ENCODE peak calls at places on chromosomes 12 and 14, in six cellular contexts. S is GM23338, B is K562, Y is PC-3, I is uterus, H is vagina. C is an unnamed sample.

GRCh38 chr14:66509874-66510273 is 1.9 kb downstream of the GPHN start:
- DNase-seq in S (peak; percentile 26), B (no peak), Y (no peak), I (no peak), H (no peak), C (no peak)

GRCh38 chr14:56152221-56152620 is 34.0 kb downstream of the PELI2 start:
- DNase-seq in S (no peak), B (no peak), Y (no peak), I (no peak), H (no peak), C (no peak)

GRCh38 chr14:74938873-74939495 is 15.9 kb upstream of the RPS6KL1 start:
- DNase-seq in S (no peak), B (no peak), Y (no peak), I (no peak), H (no peak), C (no peak)

GRCh38 chr12:124504273-124505000 is 63.0 kb downstream of the NCOR2 start:
- DNase-seq in S (peak; percentile 59), B (no peak), Y (no peak), I (peak; percentile 76), H (no peak), C (no peak)

GRCh38 chr12:80662586-80662985 is 44.8 kb upstream of the MYF6 start:
- DNase-seq in S (no peak), B (no peak), Y (no peak), I (no peak), H (no peak), C (no peak)

GRCh38 chr12:16920451-16920850 is 314.5 kb upstream of the LMO3 start:
- DNase-seq in S (peak; percentile 7), B (no peak), Y (peak; percentile 2), I (no peak), H (no peak), C (no peak)

GRCh38 chr12:30399859-30400258 is 295.8 kb downstream of the IPO8 start:
- DNase-seq in S (no peak), B (no peak), Y (no peak), I (no peak), H (no peak), C (no peak)

GRCh38 chr14:37413504-37414003 is 181.5 kb downstream of the FOXA1 start:
- DNase-seq in S (no peak), B (no peak), Y (no peak), I (no peak), H (no peak), C (no peak)

GRCh38 chr12:3483089-3483488 is 7.9 kb upstream of the PRMT8 start:
- DNase-seq in S (peak; percentile 40), B (no peak), Y (no peak), I (no peak), H (no peak), C (no peak)

GRCh38 chr12:6372403-6373003 is 2.9 kb downstream of the SCNN1A start:
- DNase-seq in S (peak; percentile 29), B (no peak), Y (peak; percentile 86), I (peak; percentile 24), H (no peak), C (no peak)

GRCh38 chr14:76955575-76956252 is 72.8 kb downstream of the IRF2BPL start:
- DNase-seq in S (peak; percentile 55), B (no peak), Y (peak; percentile 75), I (no peak), H (no peak), C (peak; percentile 29)

GRCh38 chr12:13947237-13947945 is 34.0 kb downstream of the GRIN2B start:
- DNase-seq in S (no peak), B (no peak), Y (no peak), I (no peak), H (no peak), C (no peak)

DNA sequence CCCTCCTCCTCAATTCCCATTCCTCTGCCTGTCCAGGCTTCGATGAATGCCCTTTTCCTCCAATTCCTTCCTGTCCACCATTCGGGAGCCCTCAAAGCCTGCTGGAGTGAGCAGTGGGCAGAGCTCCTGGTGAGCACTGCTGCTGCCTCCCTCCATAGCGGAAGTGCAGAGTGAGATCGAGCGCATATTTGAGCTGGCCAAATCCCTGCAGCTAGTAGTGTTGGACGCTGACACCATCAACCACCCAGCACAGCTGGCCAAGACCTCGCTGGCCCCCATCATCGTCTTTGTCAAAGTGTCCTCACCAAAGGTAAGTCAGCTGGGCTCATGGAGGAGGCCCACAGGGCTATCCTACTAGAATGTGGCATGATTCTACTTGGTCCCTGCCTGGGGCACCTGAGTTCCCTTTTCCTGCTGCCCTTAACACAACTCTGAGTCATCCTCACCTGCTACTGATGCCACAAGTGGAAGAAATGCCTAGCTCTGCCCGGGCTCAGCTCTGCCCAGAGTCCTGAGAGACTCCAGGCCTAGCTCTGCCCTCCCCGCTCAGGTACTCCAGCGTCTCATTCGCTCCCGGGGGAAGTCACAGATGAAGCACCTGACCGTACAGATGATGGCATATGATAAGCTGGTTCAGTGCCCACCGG is 8.0 kb downstream of the CACNB3 start:
- DNase-seq in S (no peak), B (no peak), Y (peak; percentile 51), I (no peak), H (no peak), C (no peak)
- H3K36me3 ChIP-seq in S (peaks cover 10% of the 10 kb centered on the region), B (peaks cover 31% of the 10 kb centered on the region), Y (peaks cover 20% of the 10 kb centered on the region), I (no peaks in the 10 kb centered on the region), H (no peaks in the 10 kb centered on the region), C (peaks cover 25% of the 10 kb centered on the region)

GRCh38 chr12:113823816-113824215 is 142.3 kb downstream of the RBM19 start:
- DNase-seq in S (no peak), B (no peak), Y (no peak), I (no peak), H (no peak), C (no peak)

GRCh38 chr12:113826805-113827204 is 139.3 kb downstream of the RBM19 start:
- DNase-seq in S (peak; percentile 41), B (no peak), Y (no peak), I (no peak), H (no peak), C (no peak)

GRCh38 chr12:113829212-113829611 is 136.9 kb downstream of the RBM19 start:
- DNase-seq in S (no peak), B (no peak), Y (no peak), I (no peak), H (no peak), C (no peak)

GRCh38 chr12:113822986-113823385 is 143.1 kb downstream of the RBM19 start:
- DNase-seq in S (no peak), B (peak; percentile 36), Y (no peak), I (no peak), H (no peak), C (peak; percentile 73)

DNA sequence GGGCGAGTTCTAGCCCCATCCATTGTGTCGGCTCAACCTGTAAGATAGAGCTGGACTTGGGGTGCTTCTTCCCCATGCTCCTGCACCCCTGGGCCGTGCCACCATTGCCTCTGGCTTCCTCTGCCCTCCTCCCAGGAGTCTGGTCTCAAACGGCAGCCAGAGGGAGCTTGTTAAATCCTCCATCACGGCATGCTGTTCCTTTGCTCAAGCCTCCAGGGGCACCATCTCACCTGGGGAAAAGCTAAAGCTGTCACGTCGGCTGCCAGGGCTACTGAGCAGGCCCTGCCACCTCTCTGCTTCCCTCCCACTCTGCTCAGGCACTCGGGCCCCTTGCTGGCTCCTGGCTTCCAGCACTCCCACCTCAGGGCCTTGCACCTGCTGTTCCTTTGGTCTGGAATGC is 140.4 kb downstream of the RBM19 start:
- DNase-seq in S (peak; percentile 66), B (no peak), Y (no peak), I (no peak), H (no peak), C (no peak)
- TF ChIP-seq CTCF in S (peak; percentile 51), B (no peak), Y (no peak), I (no peak), H (no peak), C (no peak)

GRCh38 chr12:25054783-25055144 is 105.9 kb upstream of the BCAT1 start:
- DNase-seq in S (no peak), B (no peak), Y (no peak), I (no peak), H (no peak), C (no peak)
- H3K4me3 ChIP-seq in S (no peak overlapping the region), B (no peak overlapping the region), Y (no peak overlapping the region), I (no peak overlapping the region), H (no peak overlapping the region), C (no peak overlapping the region)

DNA sequence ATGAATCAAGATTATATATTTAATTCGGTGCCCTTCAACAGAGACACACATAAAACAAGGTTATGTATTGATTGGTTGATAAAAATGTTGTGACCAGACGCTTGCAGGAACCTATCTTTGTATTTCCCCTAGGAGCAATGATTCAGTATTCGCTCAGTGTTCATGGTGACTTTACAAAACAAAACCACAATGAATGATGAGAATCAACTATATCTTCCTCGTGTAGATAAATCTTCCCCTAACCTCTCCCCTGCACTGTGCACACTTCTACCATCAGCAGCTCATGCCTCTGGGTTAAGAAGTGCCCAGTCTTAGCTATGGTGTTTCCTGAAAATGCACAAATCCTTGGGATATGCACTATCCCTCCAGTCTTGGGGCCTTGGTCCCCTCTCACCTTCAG is 16.3 kb downstream of the RIN3 start:
- DNase-seq in S (no peak), B (no peak), Y (peak; percentile 18), I (no peak), H (no peak), C (no peak)
- H3K36me3 ChIP-seq in S (no peaks in the 10 kb centered on the region), B (no peaks in the 10 kb centered on the region), Y (no peaks in the 10 kb centered on the region), I (no peaks in the 10 kb centered on the region), H (no peaks in the 10 kb centered on the region), C (no peaks in the 10 kb centered on the region)

DNA sequence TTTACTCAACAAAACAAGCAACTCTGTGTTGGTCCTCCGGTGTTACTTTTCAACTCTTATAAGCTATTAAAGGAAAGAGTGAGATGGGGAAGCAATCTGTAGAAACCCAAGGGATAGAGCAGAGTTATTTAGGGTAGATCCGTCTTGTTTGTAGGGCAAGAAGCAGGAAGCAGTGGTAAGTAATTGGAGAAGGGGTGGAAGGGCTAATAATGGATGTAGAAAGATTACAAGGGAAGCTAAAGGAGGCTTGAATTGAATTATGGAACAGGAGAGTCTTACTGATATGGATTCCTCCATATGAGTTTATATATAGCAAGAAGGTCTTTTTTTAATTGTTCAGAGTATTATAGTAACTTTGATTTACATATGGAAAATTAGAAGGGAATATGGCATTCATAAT is 72.7 kb downstream of the MNAT1 start:
- DNase-seq in S (no peak), B (no peak), Y (no peak), I (no peak), H (no peak), C (no peak)
- TF ChIP-seq CTCF in S (no peak), B (no peak), Y (no peak), I (no peak), H (no peak), C (no peak)

C was measured in BE2C.